ENCODE peak calls at places on chromosomes 13 and 19, in ten cellular contexts. F is tibial nerve, V is stomach, B is transverse colon, W is H1, C is ovary, O is A549, G is GM12878, N is suprapubic skin, Y is SK-N-SH. R is an unnamed sample. For H3K4me1, the result is how much of the 10 kb centered on the place peaks cover.

GRCh38 chr19:49677901-49678674 is 1.0 kb downstream of the PRMT1 start:
- DNase-seq in F (peak), V (peak), B (peak), W (peak), C (peak), O (peak), G (no peak), N (peak), Y (peak), R (peak)

GRCh38 chr19:15759962-15760565 is 22.3 kb downstream of the OR10H3 start:
- DNase-seq in F (no peak), V (no peak), B (peak), W (no peak), C (no peak), O (peak), G (no peak), N (no peak), Y (peak), R (no peak)

GRCh38 chr19:20912973-20913372 is 10.1 kb upstream of the ZNF85 start:
- DNase-seq in F (no peak), V (no peak), B (no peak), W (no peak), C (no peak), O (no peak), G (no peak), N (no peak), Y (no peak), R (no peak)

GRCh38 chr19:10417598-10418280 is 2.6 kb upstream of the PDE4A start:
- DNase-seq in F (no peak), V (no peak), B (no peak), W (no peak), C (no peak), O (no peak), G (no peak), N (no peak), Y (peak), R (no peak)

GRCh38 chr19:45677351-45678230 is 9.6 kb downstream of the GIPR start:
- DNase-seq in F (peak), V (peak), B (peak), W (peak), C (peak), O (peak), G (peak), N (peak), Y (peak), R (no peak)

GRCh38 chr13:28535734-28536133 is 40.8 kb upstream of the FLT1 start:
- DNase-seq in F (no peak), V (no peak), B (no peak), W (no peak), C (no peak), O (no peak), G (no peak), N (no peak), Y (no peak), R (no peak)

GRCh38 chr19:55094456-55095259 is 19.0 kb downstream of the EPS8L1 start:
- DNase-seq in F (no peak), V (no peak), B (no peak), W (no peak), C (no peak), O (no peak), G (no peak), N (peak), Y (no peak), R (no peak)

GRCh38 chr19:48925240-48925843 is 8.2 kb upstream of the DHDH start:
- DNase-seq in F (no peak), V (no peak), B (no peak), W (no peak), C (no peak), O (peak), G (no peak), N (no peak), Y (no peak), R (no peak)

GRCh38 chr13:25887962-25888655 is 163.7 kb downstream of the SHISA2 start:
- DNase-seq in F (no peak), V (no peak), B (no peak), W (no peak), C (no peak), O (no peak), G (no peak), N (no peak), Y (no peak), R (no peak)

GRCh38 chr13:27918041-27918917 is 1.5 kb upstream of the PDX1 start:
- DNase-seq in F (no peak), V (no peak), B (no peak), W (no peak), C (no peak), O (no peak), G (no peak), N (no peak), Y (no peak), R (no peak)

GRCh38 chr13:35646061-35646774 is 169.7 kb upstream of the MAB21L1 start:
- DNase-seq in F (no peak), V (no peak), B (no peak), W (no peak), C (no peak), O (no peak), G (no peak), N (no peak), Y (no peak), R (no peak)

GRCh38 chr13:101575591-101575990 is 123.1 kb downstream of the ITGBL1 start:
- DNase-seq in F (no peak), V (no peak), B (no peak), W (no peak), C (no peak), O (no peak), G (no peak), N (no peak), Y (no peak), R (no peak)

GRCh38 chr13:21287331-21287907 is 111.0 kb downstream of the MRPL57 start:
- DNase-seq in F (no peak), V (no peak), B (no peak), W (no peak), C (no peak), O (no peak), G (no peak), N (no peak), Y (no peak), R (no peak)

GRCh38 chr13:65535360-65535759 is 1694.8 kb downstream of the PCDH9 start:
- DNase-seq in F (no peak), V (no peak), B (no peak), W (no peak), C (no peak), O (no peak), G (no peak), N (no peak), Y (no peak), R (no peak)

GRCh38 chr13:34816543-34816942 is 125.5 kb upstream of the NBEA start:
- DNase-seq in F (no peak), V (no peak), B (no peak), W (no peak), C (no peak), O (no peak), G (no peak), N (no peak), Y (no peak), R (no peak)

GRCh38 chr19:18467978-18468377 is 30.0 kb upstream of the ISYNA1 start:
- DNase-seq in F (no peak), V (no peak), B (no peak), W (no peak), C (no peak), O (no peak), G (no peak), N (no peak), Y (no peak), R (no peak)

GRCh38 chr13:29849071-29849541 is 1.3 kb downstream of the UBL3 start:
- DNase-seq in F (no peak), V (no peak), B (peak), W (no peak), C (no peak), O (peak), G (no peak), N (no peak), Y (peak), R (no peak)

GRCh38 chr13:33278923-33279322 is 6.6 kb downstream of the STARD13 start:
- DNase-seq in F (no peak), V (no peak), B (no peak), W (no peak), C (no peak), O (no peak), G (no peak), N (no peak), Y (no peak), R (no peak)
- H3K4me1 ChIP-seq in F (under half), V (under half), B (under half), W (under half), C (under half), O (half or more), G (under half), N (half or more), Y (under half), R (half or more)

GRCh38 chr13:107847406-107847805 is 367.9 kb downstream of the LIG4 start:
- DNase-seq in F (no peak), V (no peak), B (no peak), W (no peak), C (no peak), O (no peak), G (no peak), N (no peak), Y (no peak), R (no peak)
- TF ChIP-seq EP300 in F (no peak), V (no peak), B (no peak), W (no peak), C (no peak), O (no peak), G (no peak), N (no peak), Y (no peak), R (no peak)

GRCh38 chr13:32038353-32038752 is 6.8 kb downstream of the FRY start:
- DNase-seq in F (no peak), V (no peak), B (no peak), W (no peak), C (no peak), O (no peak), G (no peak), N (no peak), Y (no peak), R (no peak)

GRCh38 chr13:32039056-32039455 is 7.5 kb downstream of the FRY start:
- DNase-seq in F (no peak), V (no peak), B (no peak), W (no peak), C (no peak), O (no peak), G (no peak), N (no peak), Y (no peak), R (no peak)

GRCh38 chr13:32040689-32041088 is 9.1 kb downstream of the FRY start:
- DNase-seq in F (no peak), V (no peak), B (no peak), W (no peak), C (no peak), O (no peak), G (no peak), N (no peak), Y (no peak), R (no peak)

GRCh38 chr13:32040052-32040642 is 8.6 kb downstream of the FRY start:
- DNase-seq in F (no peak), V (no peak), B (no peak), W (no peak), C (no peak), O (no peak), G (no peak), N (no peak), Y (no peak), R (no peak)

GRCh38 chr13:32039488-32040013 is 8.0 kb downstream of the FRY start:
- DNase-seq in F (no peak), V (no peak), B (no peak), W (no peak), C (no peak), O (no peak), G (no peak), N (no peak), Y (no peak), R (no peak)
- H3K4me1 ChIP-seq in F (under half), V (under half), B (under half), W (under half), C (under half), O (under half), G (under half), N (under half), Y (under half), R (under half)

DNA sequence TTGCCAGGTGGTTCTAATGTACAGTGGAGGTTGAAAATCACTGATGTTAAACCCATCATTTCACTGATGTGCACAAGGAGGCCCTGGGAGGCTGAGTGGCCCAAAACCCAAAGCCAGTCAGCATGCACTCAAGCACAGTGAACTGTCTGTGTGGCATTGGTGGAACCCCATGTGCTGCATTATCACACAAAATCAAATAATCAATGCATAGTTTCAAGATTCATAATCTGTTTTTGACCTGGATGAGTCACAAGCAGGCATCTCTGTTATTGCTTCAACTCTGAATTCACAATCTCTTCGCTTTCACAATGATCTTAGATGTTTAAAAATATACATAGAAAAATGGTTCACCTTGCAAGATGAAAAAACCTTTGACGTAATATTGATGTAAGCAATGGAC is 455.4 kb downstream of the IRS2 start:
- DNase-seq in F (no peak), V (no peak), B (no peak), W (no peak), C (no peak), O (no peak), G (no peak), N (no peak), Y (no peak), R (no peak)
- TF ChIP-seq EP300 in F (no peak), V (no peak), B (no peak), W (no peak), C (no peak), O (no peak), G (no peak), N (no peak), Y (no peak), R (no peak)